ENCODE peak calls at places on chromosome 6, in five cellular contexts. K, T, O, E and R are unnamed samples.

GRCh38 chr6:52691718-52692117 is 20.8 kb downstream of the TMEM14A start:
- DNase-seq in K (no peak), T (peak), O (no peak), E (no peak), R (no peak)

GRCh38 chr6:33983109-33983475 is 162.8 kb downstream of the GRM4 start:
- DNase-seq in K (no peak), T (peak), O (peak), E (peak), R (peak)

GRCh38 chr6:157549468-157549745 is 168.4 kb downstream of the ZDHHC14 start:
- DNase-seq in K (no peak), T (no peak), O (no peak), E (no peak), R (no peak)

GRCh38 chr6:106757722-106758467 is 128.5 kb downstream of the QRSL1 start:
- DNase-seq in K (no peak), T (no peak), O (no peak), E (no peak), R (no peak)

GRCh38 chr6:109523478-109523877 is 40.5 kb upstream of the ZBTB24 start:
- DNase-seq in K (peak), T (peak), O (no peak), E (no peak), R (no peak)

GRCh38 chr6:139587469-139587868 is 213.0 kb upstream of the CITED2 start:
- DNase-seq in K (peak), T (peak), O (no peak), E (no peak), R (no peak)

GRCh38 chr6:112683106-112683505 is 336.0 kb downstream of the RFPL4B start:
- DNase-seq in K (peak), T (no peak), O (no peak), E (no peak), R (peak)

GRCh38 chr6:42251911-42252637 is 34.4 kb upstream of the MRPS10 start:
- DNase-seq in K (no peak), T (peak), O (no peak), E (peak), R (no peak)

GRCh38 chr6:117605169-117605826 is 3.0 kb upstream of the GOPC start:
- DNase-seq in K (peak), T (peak), O (peak), E (peak), R (no peak)

GRCh38 chr6:33249732-33250625 is 21.7 kb downstream of the VPS52 start:
- DNase-seq in K (peak), T (peak), O (no peak), E (peak), R (peak)

GRCh38 chr6:31158863-31159855 is 770 bp downstream of the TCF19 start:
- DNase-seq in K (peak), T (peak), O (peak), E (peak), R (no peak)

GRCh38 chr6:81857812-81858211 is 105.3 kb upstream of the TENT5A start:
- DNase-seq in K (no peak), T (no peak), O (no peak), E (no peak), R (no peak)

GRCh38 chr6:134111062-134111677 is 58.7 kb upstream of the SLC2A12 start:
- DNase-seq in K (peak), T (peak), O (peak), E (peak), R (peak)

GRCh38 chr6:140036176-140036575 is 661.7 kb upstream of the CITED2 start:
- DNase-seq in K (no peak), T (no peak), O (no peak), E (no peak), R (no peak)

GRCh38 chr6:85416049-85416448 is 33.8 kb upstream of the NT5E start:
- DNase-seq in K (no peak), T (peak), O (no peak), E (no peak), R (no peak)

GRCh38 chr6:109760208-109760607 is 69.1 kb downstream of the FIG4 start:
- DNase-seq in K (peak), T (no peak), O (no peak), E (no peak), R (no peak)

GRCh38 chr6:2659882-2660281 is 90.8 kb downstream of the MYLK4 start:
- DNase-seq in K (peak), T (peak), O (no peak), E (no peak), R (peak)

GRCh38 chr6:166630421-166630820 is 3.4 kb upstream of the RPS6KA2 start:
- DNase-seq in K (no peak), T (no peak), O (no peak), E (no peak), R (no peak)

GRCh38 chr6:11085758-11086435 is 7.7 kb upstream of the SMIM13 start:
- DNase-seq in K (no peak), T (peak), O (no peak), E (no peak), R (no peak)

GRCh38 chr6:26556263-26557070 is 18.3 kb downstream of the HMGN4 start:
- DNase-seq in K (peak), T (peak), O (peak), E (no peak), R (peak)

GRCh38 chr6:36340671-36341454 is 4.2 kb upstream of the BNIP5 start:
- DNase-seq in K (peak), T (peak), O (peak), E (peak), R (no peak)

GRCh38 chr6:115947964-115948541 is 112.6 kb downstream of the FRK start:
- DNase-seq in K (no peak), T (no peak), O (no peak), E (peak), R (no peak)

GRCh38 chr6:88360203-88360797 is 194.2 kb upstream of the CNR1 start:
- DNase-seq in K (peak), T (peak), O (peak), E (no peak), R (no peak)

GRCh38 chr6:1856381-1856780 is 246.7 kb downstream of the FOXC1 start:
- DNase-seq in K (peak), T (peak), O (no peak), E (peak), R (no peak)

GRCh38 chr6:45591816-45592359 is 214.2 kb upstream of the SUPT3H start:
- DNase-seq in K (no peak), T (no peak), O (no peak), E (no peak), R (no peak)
- H3K27ac ChIP-seq in K (peak), T (no peak), O (no peak), E (no peak), R (peak)

GRCh38 chr6:108407952-108408351 is 113.1 kb downstream of the AFG1L start:
- DNase-seq in K (no peak), T (no peak), O (no peak), E (no peak), R (no peak)
- H3K27ac ChIP-seq in K (no peak), T (no peak), O (no peak), E (no peak), R (no peak)

DNA sequence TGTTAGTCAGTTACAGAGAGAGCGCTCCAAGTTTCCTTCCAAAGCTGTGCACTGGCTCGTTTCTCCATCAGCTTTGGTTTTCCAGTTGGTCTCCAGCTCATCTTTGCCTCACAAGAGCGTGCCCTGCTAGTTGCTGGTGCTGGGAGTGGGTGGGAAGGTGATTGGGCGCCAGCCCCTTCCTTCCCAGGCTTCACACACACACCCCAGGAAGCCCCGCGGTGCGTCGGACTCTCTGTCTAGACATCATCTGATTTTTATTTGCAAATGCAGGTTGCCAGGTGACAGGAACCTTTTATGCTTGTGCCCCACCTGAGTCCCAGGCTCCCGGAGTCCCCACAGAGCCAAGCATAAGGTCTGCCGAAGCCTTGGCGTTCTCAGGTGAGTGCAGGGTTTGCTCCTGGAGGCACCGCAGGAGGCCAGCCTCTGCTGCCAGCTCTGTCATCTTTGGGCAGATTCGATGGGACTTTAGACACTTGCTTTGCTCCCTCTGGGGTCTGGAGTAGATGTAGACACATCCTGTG is 7.1 kb downstream of the IRF4 start:
- DNase-seq in K (no peak), T (no peak), O (no peak), E (no peak), R (no peak)
- H3K27ac ChIP-seq in K (no peak), T (no peak), O (no peak), E (no peak), R (no peak)

GRCh38 chr6:149015877-149016525 is 269.2 kb downstream of the UST start:
- DNase-seq in K (no peak), T (peak), O (no peak), E (no peak), R (no peak)

GRCh38 chr6:149013932-149014331 is 267.1 kb downstream of the UST start:
- DNase-seq in K (no peak), T (no peak), O (no peak), E (no peak), R (no peak)

GRCh38 chr6:149016716-149017115 is 269.9 kb downstream of the UST start:
- DNase-seq in K (no peak), T (no peak), O (no peak), E (no peak), R (no peak)

GRCh38 chr6:149015224-149015876 is 268.5 kb downstream of the UST start:
- DNase-seq in K (no peak), T (peak), O (no peak), E (no peak), R (no peak)

GRCh38 chr6:149014631-149015171 is 267.9 kb downstream of the UST start:
- DNase-seq in K (no peak), T (peak), O (no peak), E (no peak), R (no peak)
- H3K27ac ChIP-seq in K (no peak), T (peak), O (peak), E (no peak), R (no peak)

GRCh38 chr6:35258336-35258735 is 1.2 kb upstream of the ZNF76 start:
- DNase-seq in K (no peak), T (peak), O (no peak), E (no peak), R (no peak)
- H3K27ac ChIP-seq in K (peak), T (peak), O (peak), E (no peak), R (no peak)

GRCh38 chr6:63451238-63451637 is 121.0 kb upstream of the LOC128125822 start:
- DNase-seq in K (no peak), T (no peak), O (no peak), E (no peak), R (no peak)
- H3K27ac ChIP-seq in K (no peak), T (no peak), O (peak), E (no peak), R (no peak)

DNA sequence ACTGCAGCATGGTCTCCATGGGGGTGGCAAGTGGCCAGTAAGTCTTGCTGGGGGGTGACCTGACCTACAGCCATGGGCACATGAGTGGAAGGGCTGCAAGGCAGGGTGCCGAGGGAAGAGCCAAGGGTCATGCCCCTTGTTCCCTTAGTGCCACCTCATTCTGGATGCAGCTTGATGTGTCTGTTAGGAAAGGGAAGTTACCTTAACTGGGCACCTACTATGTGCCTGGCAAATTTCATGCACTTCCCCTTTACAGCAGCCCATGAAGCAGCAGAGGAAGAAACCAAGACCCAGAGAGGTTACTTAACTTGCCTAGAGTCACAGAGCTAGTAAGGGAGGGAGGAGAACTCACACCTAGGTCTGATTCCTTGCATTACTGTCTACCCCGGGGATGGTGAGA is 174.0 kb downstream of the MRPL14 start:
- DNase-seq in K (no peak), T (no peak), O (no peak), E (no peak), R (no peak)
- H3K27ac ChIP-seq in K (no peak), T (no peak), O (no peak), E (no peak), R (no peak)